ENCODE peak calls at places on chromosomes 6 and 20, in nine cellular contexts. A is cerebellum, R is transverse colon, J is colonic mucosa, E is lung, H is T-helper 1 cell, I is ELF-1, P is GM23248, G is substantia nigra. Q is an unnamed sample.

GRCh38 chr6:157045831-157046454 is 268.8 kb downstream of the ARID1B start:
- DNase-seq in A (no peak), R (no peak), J (no peak), E (no peak), H (no peak), I (no peak), P (peak; percentile 78), G (no peak), Q (no peak)

GRCh38 chr6:33622456-33623431 is 1.6 kb downstream of the ITPR3 start:
- DNase-seq in A (no peak), R (peak; percentile 59), J (peak; percentile 72), E (peak; percentile 50), H (no peak), I (peak; percentile 71), P (peak; percentile 67), G (no peak), Q (no peak)

GRCh38 chr20:24798930-24799705 is 150.0 kb upstream of the CST7 start:
- DNase-seq in A (no peak), R (no peak), J (no peak), E (no peak), H (no peak), I (no peak), P (no peak), G (no peak), Q (no peak)

GRCh38 chr6:36998723-36999466 is 6.6 kb upstream of the FGD2 start:
- DNase-seq in A (no peak), R (no peak), J (no peak), E (no peak), H (no peak), I (no peak), P (no peak), G (peak; percentile 60), Q (no peak)

GRCh38 chr6:6714498-6715360 is 126.2 kb downstream of the LY86 start:
- DNase-seq in A (no peak), R (no peak), J (no peak), E (no peak), H (no peak), I (no peak), P (no peak), G (no peak), Q (no peak)

GRCh38 chr20:17500826-17501225 is 30.4 kb downstream of the BFSP1 start:
- DNase-seq in A (no peak), R (no peak), J (no peak), E (no peak), H (no peak), I (no peak), P (no peak), G (no peak), Q (no peak)

GRCh38 chr6:28401172-28401571 is 1.6 kb upstream of the ZSCAN12 start:
- DNase-seq in A (no peak), R (no peak), J (no peak), E (no peak), H (no peak), I (no peak), P (peak; percentile 41), G (no peak), Q (no peak)

GRCh38 chr6:15518878-15519277 is 143.9 kb downstream of the DTNBP1 start:
- DNase-seq in A (no peak), R (no peak), J (no peak), E (no peak), H (no peak), I (no peak), P (no peak), G (no peak), Q (no peak)

GRCh38 chr6:144340541-144341371 is 55.6 kb downstream of the UTRN start:
- DNase-seq in A (no peak), R (no peak), J (no peak), E (no peak), H (no peak), I (no peak), P (peak; percentile 43), G (no peak), Q (no peak)

GRCh38 chr6:132244744-132245143 is 156.5 kb downstream of the MOXD1 start:
- DNase-seq in A (no peak), R (no peak), J (no peak), E (no peak), H (no peak), I (no peak), P (no peak), G (no peak), Q (no peak)

GRCh38 chr20:34691838-34692237 is 12.3 kb upstream of the TP53INP2 start:
- DNase-seq in A (no peak), R (no peak), J (no peak), E (no peak), H (no peak), I (no peak), P (no peak), G (no peak), Q (no peak)

GRCh38 chr20:63736893-63737689 is 627 bp downstream of the LIME1 start:
- DNase-seq in A (no peak), R (peak; percentile 54), J (peak; percentile 40), E (no peak), H (peak; percentile 63), I (no peak), P (no peak), G (peak; percentile 51), Q (peak; percentile 48)

GRCh38 chr6:112827793-112828192 is 480.7 kb downstream of the RFPL4B start:
- DNase-seq in A (no peak), R (peak; percentile 10), J (no peak), E (no peak), H (no peak), I (no peak), P (peak; percentile 35), G (no peak), Q (no peak)

GRCh38 chr6:15852289-15852688 is 189.5 kb upstream of the DTNBP1 start:
- DNase-seq in A (no peak), R (no peak), J (no peak), E (no peak), H (no peak), I (no peak), P (no peak), G (no peak), Q (no peak)

GRCh38 chr20:36754656-36755222 is 8.8 kb upstream of the NDRG3 start:
- DNase-seq in A (peak; percentile 75), R (peak; percentile 54), J (peak; percentile 48), E (peak; percentile 50), H (peak; percentile 13), I (peak; percentile 66), P (peak; percentile 82), G (peak; percentile 20), Q (no peak)

GRCh38 chr6:121912905-121913304 is 477.5 kb downstream of the GJA1 start:
- DNase-seq in A (no peak), R (no peak), J (no peak), E (no peak), H (no peak), I (no peak), P (no peak), G (no peak), Q (no peak)

GRCh38 chr20:20303320-20303719 is 64.6 kb upstream of the INSM1 start:
- DNase-seq in A (no peak), R (no peak), J (no peak), E (no peak), H (no peak), I (no peak), P (no peak), G (no peak), Q (no peak)

GRCh38 chr6:68144667-68145066 is 490.4 kb upstream of the ADGRB3 start:
- DNase-seq in A (no peak), R (no peak), J (no peak), E (no peak), H (no peak), I (peak; percentile 14), P (no peak), G (no peak), Q (no peak)

GRCh38 chr6:158757753-158758090 is 61.4 kb downstream of the EZR start:
- DNase-seq in A (no peak), R (no peak), J (no peak), E (no peak), H (no peak), I (peak; percentile 71), P (no peak), G (no peak), Q (no peak)

GRCh38 chr6:112691289-112691688 is 344.2 kb downstream of the RFPL4B start:
- DNase-seq in A (no peak), R (no peak), J (no peak), E (no peak), H (no peak), I (no peak), P (peak; percentile 95), G (no peak), Q (no peak)

GRCh38 chr6:36245572-36246031 is 24.3 kb upstream of the PNPLA1 start:
- DNase-seq in A (no peak), R (peak; percentile 72), J (peak; percentile 76), E (no peak), H (no peak), I (peak; percentile 59), P (no peak), G (no peak), Q (no peak)

GRCh38 chr6:135163440-135163738 is 17.7 kb upstream of the MYB start:
- DNase-seq in A (no peak), R (no peak), J (no peak), E (no peak), H (peak; percentile 29), I (no peak), P (no peak), G (no peak), Q (peak; percentile 35)

GRCh38 chr20:2297352-2297717 is 1.5 kb downstream of the TGM3 start:
- DNase-seq in A (no peak), R (no peak), J (no peak), E (no peak), H (no peak), I (peak; percentile 27), P (no peak), G (no peak), Q (no peak)

GRCh38 chr6:143757346-143757832 is 79.6 kb downstream of the PHACTR2 start:
- DNase-seq in A (no peak), R (no peak), J (no peak), E (no peak), H (no peak), I (no peak), P (no peak), G (no peak), Q (no peak)

GRCh38 chr6:73309534-73309783 is 44.6 kb downstream of the DPPA5 start:
- DNase-seq in A (peak; percentile 58), R (no peak), J (peak; percentile 42), E (no peak), H (no peak), I (no peak), P (no peak), G (no peak), Q (no peak)

GRCh38 chr20:18001131-18001921 is 32.5 kb downstream of the MGME1 start:
- DNase-seq in A (no peak), R (peak; percentile 44), J (no peak), E (peak; percentile 50), H (no peak), I (peak; percentile 46), P (peak; percentile 94), G (peak; percentile 27), Q (no peak)

GRCh38 chr6:10271982-10272381 is 142.9 kb downstream of the TFAP2A start:
- DNase-seq in A (no peak), R (no peak), J (no peak), E (no peak), H (no peak), I (no peak), P (no peak), G (no peak), Q (no peak)

GRCh38 chr20:41577129-41578009 is 40.8 kb downstream of the CHD6 start:
- DNase-seq in A (no peak), R (no peak), J (no peak), E (no peak), H (no peak), I (no peak), P (no peak), G (no peak), Q (no peak)

GRCh38 chr6:33298773-33299236 is at the start of gene RGL2:
- DNase-seq in A (peak; percentile 77), R (peak; percentile 86), J (peak; percentile 82), E (peak; percentile 85), H (peak; percentile 63), I (no peak), P (peak; percentile 79), G (peak; percentile 83), Q (peak; percentile 49)

GRCh38 chr6:30740540-30740870 is 2.0 kb downstream of the FLOT1 start:
- DNase-seq in A (no peak), R (no peak), J (no peak), E (no peak), H (no peak), I (no peak), P (no peak), G (no peak), Q (no peak)

GRCh38 chr6:118810420-118811027 is 83.4 kb upstream of the ASF1A start:
- DNase-seq in A (no peak), R (peak; percentile 42), J (no peak), E (no peak), H (peak; percentile 47), I (no peak), P (no peak), G (no peak), Q (peak; percentile 4)

Q was measured in effector CD8-positive, alpha-beta T cell.